ENCODE peak calls at places on chromosomes 4 and X, in five cellular contexts. One of them, this sample, is unnamed.

GRCh38 chr4:149595500-149595899 is 220.1 kb downstream of the IQCM start:
- DNase-seq in CD8-positive, alpha-beta T cell: no peak
- DNase-seq in putamen: no peak
- DNase-seq in astrocyte of the spinal cord: no peak
- DNase-seq in neuronal stem cell: no peak
- DNase-seq in this sample: no peak

GRCh38 chrX:78327370-78328048 is at the start of gene CYSLTR1:
- DNase-seq in putamen: peak; percentile 21
- DNase-seq in neuronal stem cell: no peak
- DNase-seq in CD8-positive, alpha-beta T cell: no peak
- DNase-seq in astrocyte of the spinal cord: no peak
- DNase-seq in this sample: no peak

GRCh38 chrX:50697691-50698090 is 116.3 kb downstream of the SHROOM4 start:
- DNase-seq in putamen: no peak
- DNase-seq in neuronal stem cell: no peak
- DNase-seq in astrocyte of the spinal cord: peak; percentile 80
- DNase-seq in CD8-positive, alpha-beta T cell: no peak
- DNase-seq in this sample: no peak

GRCh38 chr4:184374006-184374405 is 100.3 kb downstream of the IRF2 start:
- DNase-seq in neuronal stem cell: no peak
- DNase-seq in CD8-positive, alpha-beta T cell: no peak
- DNase-seq in astrocyte of the spinal cord: no peak
- DNase-seq in putamen: no peak
- DNase-seq in this sample: no peak

GRCh38 chr4:14607001-14607400 is 395.3 kb upstream of the CPEB2 start:
- DNase-seq in putamen: no peak
- DNase-seq in astrocyte of the spinal cord: no peak
- DNase-seq in CD8-positive, alpha-beta T cell: no peak
- DNase-seq in neuronal stem cell: no peak
- DNase-seq in this sample: no peak

GRCh38 chr4:88623097-88623496 is 30.8 kb downstream of the HERC3 start:
- DNase-seq in neuronal stem cell: no peak
- DNase-seq in putamen: no peak
- DNase-seq in astrocyte of the spinal cord: peak; percentile 74
- DNase-seq in CD8-positive, alpha-beta T cell: no peak
- DNase-seq in this sample: no peak

GRCh38 chrX:125533352-125533751 is 213.7 kb downstream of the TEX13C start:
- DNase-seq in astrocyte of the spinal cord: no peak
- DNase-seq in CD8-positive, alpha-beta T cell: no peak
- DNase-seq in putamen: no peak
- DNase-seq in neuronal stem cell: no peak
- DNase-seq in this sample: no peak

GRCh38 chrX:130658310-130658709 is 244.7 kb downstream of the ENOX2 start:
- DNase-seq in CD8-positive, alpha-beta T cell: no peak
- DNase-seq in astrocyte of the spinal cord: no peak
- DNase-seq in putamen: no peak
- DNase-seq in neuronal stem cell: no peak
- DNase-seq in this sample: no peak

GRCh38 chr4:8740666-8741395 is 130.8 kb downstream of the HMX1 start:
- DNase-seq in CD8-positive, alpha-beta T cell: no peak
- DNase-seq in putamen: no peak
- DNase-seq in neuronal stem cell: no peak
- DNase-seq in astrocyte of the spinal cord: no peak
- DNase-seq in this sample: no peak

GRCh38 chrX:40176979-40177430 is 79.2 kb upstream of the BCOR start:
- DNase-seq in CD8-positive, alpha-beta T cell: no peak
- DNase-seq in putamen: no peak
- DNase-seq in astrocyte of the spinal cord: no peak
- DNase-seq in neuronal stem cell: no peak
- DNase-seq in this sample: no peak

GRCh38 chr4:36341936-36342335 is 60.5 kb downstream of the DTHD1 start:
- DNase-seq in CD8-positive, alpha-beta T cell: no peak
- DNase-seq in neuronal stem cell: no peak
- DNase-seq in astrocyte of the spinal cord: no peak
- DNase-seq in putamen: no peak
- DNase-seq in this sample: no peak

GRCh38 chr4:152680988-152681731 is 1.4 kb upstream of the TMEM154 start:
- DNase-seq in astrocyte of the spinal cord: peak; percentile 65
- DNase-seq in CD8-positive, alpha-beta T cell: no peak
- DNase-seq in neuronal stem cell: no peak
- DNase-seq in putamen: no peak
- DNase-seq in this sample: no peak

GRCh38 chrX:9327747-9328145 is 137.1 kb upstream of the TBL1X start:
- DNase-seq in putamen: no peak
- DNase-seq in astrocyte of the spinal cord: peak; percentile 78
- DNase-seq in neuronal stem cell: no peak
- DNase-seq in CD8-positive, alpha-beta T cell: no peak
- DNase-seq in this sample: no peak